ENCODE peak calls at places on chromosomes 6 and 20, in five cellular contexts. E is AG10803, M is T-helper 1 cell, Y is OCI-LY7, L is 8988T. R is an unnamed sample.

GRCh38 chr6:45431314-45432058 is 53.8 kb upstream of the SUPT3H start:
- DNase-seq in M (no peak), L (no peak), E (no peak), Y (no peak), R (no peak)

GRCh38 chr20:17210387-17210786 is 16.5 kb upstream of the PCSK2 start:
- DNase-seq in Y (no peak), M (no peak), L (no peak), E (no peak), R (no peak)

GRCh38 chr6:125104425-125104824 is 49.1 kb upstream of the TPD52L1 start:
- DNase-seq in Y (no peak), M (no peak), L (no peak), E (peak), R (no peak)

GRCh38 chr6:3001773-3002293 is 2.1 kb downstream of the NQO2 start:
- DNase-seq in E (peak), L (peak), M (no peak), Y (peak), R (peak)

GRCh38 chr20:1299522-1299921 is 29.4 kb downstream of the SDCBP2 start:
- DNase-seq in E (no peak), M (no peak), L (peak), Y (no peak), R (peak)

GRCh38 chr20:44309763-44310663 is 989 bp downstream of the FITM2 start:
- DNase-seq in E (peak), M (no peak), L (no peak), Y (peak), R (peak)

GRCh38 chr6:166798652-166799051 is 157.7 kb downstream of the RNASET2 start:
- DNase-seq in Y (no peak), E (no peak), L (no peak), M (no peak), R (no peak)

GRCh38 chr6:53910834-53911233 is 116.0 kb downstream of the LRRC1 start:
- DNase-seq in L (no peak), M (no peak), Y (no peak), E (no peak), R (no peak)

GRCh38 chr6:115766745-115767462 is 293.8 kb downstream of the FRK start:
- DNase-seq in Y (no peak), M (no peak), E (no peak), L (no peak), R (no peak)

GRCh38 chr20:4444404-4444803 is 277.3 kb upstream of the PRND start:
- DNase-seq in L (no peak), M (no peak), Y (no peak), E (peak), R (no peak)

GRCh38 chr6:393391-394221 is 2.1 kb downstream of the IRF4 start:
- DNase-seq in L (no peak), M (no peak), E (no peak), Y (peak), R (no peak)

GRCh38 chr20:3794701-3795420 is 1.2 kb upstream of the CDC25B start:
- DNase-seq in E (no peak), M (no peak), L (no peak), Y (no peak), R (no peak)

GRCh38 chr6:53461041-53461656 is 83.8 kb downstream of the GCLC start:
- DNase-seq in M (no peak), L (no peak), E (peak), Y (no peak), R (peak)

GRCh38 chr6:35811699-35811995 is 6.5 kb downstream of the LHFPL5 start:
- DNase-seq in L (no peak), Y (no peak), E (no peak), M (no peak), R (no peak)

GRCh38 chr6:91879346-91879995 is 1292.6 kb upstream of the MAP3K7 start:
- DNase-seq in E (no peak), L (no peak), M (no peak), Y (no peak), R (no peak)

GRCh38 chr6:158481612-158482473 is 78.0 kb upstream of the TMEM181 start:
- DNase-seq in L (peak), M (no peak), Y (no peak), E (peak), R (no peak)

GRCh38 chr6:1670711-1671462 is 61.2 kb downstream of the FOXC1 start:
- DNase-seq in Y (no peak), M (no peak), L (no peak), E (no peak), R (peak)

GRCh38 chr6:35203152-35203670 is 10.5 kb upstream of the SCUBE3 start:
- DNase-seq in Y (no peak), M (no peak), E (no peak), L (no peak), R (no peak)

GRCh38 chr20:2174067-2174466 is 72.4 kb downstream of the STK35 start:
- DNase-seq in Y (no peak), M (no peak), E (no peak), L (no peak), R (no peak)

GRCh38 chr20:51327251-51327841 is 215.2 kb downstream of the NFATC2 start:
- DNase-seq in Y (no peak), E (peak), M (no peak), L (no peak), R (no peak)

GRCh38 chr6:24596717-24597116 is 49.3 kb downstream of the KIAA0319 start:
- DNase-seq in E (no peak), L (no peak), M (no peak), Y (no peak), R (no peak)

GRCh38 chr6:44237813-44238433 is 9.0 kb upstream of the HSP90AB1 start:
- DNase-seq in L (peak), M (peak), Y (peak), E (peak), R (peak)

GRCh38 chr6:136647363-136647763 is 97.1 kb upstream of the MAP7 start:
- DNase-seq in E (peak), L (no peak), Y (no peak), M (peak), R (peak)

GRCh38 chr20:31484001-31484400 is 8.9 kb downstream of the REM1 start:
- DNase-seq in E (no peak), M (no peak), Y (no peak), L (no peak), R (no peak)

GRCh38 chr20:20448891-20449290 is 81.0 kb downstream of the INSM1 start:
- DNase-seq in M (no peak), Y (no peak), L (no peak), E (no peak), R (no peak)

GRCh38 chr20:5073154-5074049 is 46.4 kb downstream of the PCNA start:
- DNase-seq in Y (no peak), E (peak), M (no peak), L (peak), R (peak)

GRCh38 chr6:5274231-5274630 is 12.9 kb downstream of the FARS2 start:
- DNase-seq in E (no peak), L (no peak), M (no peak), Y (no peak), R (no peak)

GRCh38 chr6:154403803-154404202 is 47.2 kb upstream of the IPCEF1 start:
- DNase-seq in M (no peak), Y (no peak), E (peak), L (no peak), R (no peak)

GRCh38 chr6:156953478-156954146 is 176.4 kb downstream of the ARID1B start:
- DNase-seq in E (peak), Y (peak), L (peak), M (peak), R (peak)

GRCh38 chr6:88499845-88500699 is 333.9 kb upstream of the CNR1 start:
- DNase-seq in E (no peak), L (no peak), M (no peak), Y (peak), R (no peak)

GRCh38 chr6:36682328-36683144 is 4.0 kb downstream of the CDKN1A start:
- DNase-seq in E (peak), L (no peak), M (peak), Y (peak), R (peak)

GRCh38 chr6:138572200-138572875 is 73.0 kb upstream of the NHSL1 start:
- DNase-seq in E (peak), Y (no peak), L (no peak), M (no peak), R (no peak)

GRCh38 chr6:43798688-43799444 is 28.9 kb downstream of the VEGFA start:
- DNase-seq in M (no peak), E (peak), Y (no peak), L (no peak), R (peak)

GRCh38 chr6:77466055-77467028 is 3.1 kb upstream of the HTR1B start:
- DNase-seq in L (peak), M (no peak), E (peak), Y (no peak), R (peak)

GRCh38 chr6:149334682-149335160 is 17.2 kb downstream of the TAB2 start:
- DNase-seq in L (no peak), M (no peak), E (peak), Y (no peak), R (no peak)

GRCh38 chr6:150016324-150017185 is 8.8 kb downstream of the RAET1L start:
- DNase-seq in E (peak), Y (peak), M (peak), L (peak), R (peak)

GRCh38 chr20:63980317-63980805 is 571 bp upstream of the PRPF6 start:
- DNase-seq in M (no peak), Y (no peak), E (no peak), L (peak), R (no peak)

GRCh38 chr20:11083841-11084240 is 410.0 kb upstream of the JAG1 start:
- DNase-seq in M (no peak), Y (no peak), E (no peak), L (no peak), R (no peak)

GRCh38 chr6:82995066-82995465 is 70.6 kb downstream of the UBE3D start:
- DNase-seq in Y (no peak), E (no peak), M (no peak), L (no peak), R (no peak)

R was measured in NB4.